ENCODE peak calls at places on chromosomes 13 and 19, in six cellular contexts. S is nephron progenitor cell; M is C1 segment of cervical spinal cord; B is central memory CD8-positive, alpha-beta T cell; P is MCF 10A; Z is fibroblast of pulmonary artery. R is an unnamed sample.

GRCh38 chr19:464146-464545 is 3.3 kb upstream of the SHC2 start:
- DNase-seq in S (no peak), M (no peak), B (no peak), P (no peak), Z (no peak), R (no peak)

GRCh38 chr13:77703426-77703825 is 5.9 kb downstream of the SLAIN1 start:
- DNase-seq in S (no peak), M (no peak), B (no peak), P (no peak), Z (no peak), R (no peak)

GRCh38 chr19:48391100-48392005 is at the start of gene KDELR1:
- DNase-seq in S (peak), M (peak), B (peak), P (peak), Z (peak), R (no peak)

GRCh38 chr13:23679214-23679613 is 109.0 kb downstream of the TNFRSF19 start:
- DNase-seq in S (no peak), M (no peak), B (no peak), P (peak), Z (peak), R (no peak)

GRCh38 chr13:30520571-30520970 is 54.8 kb upstream of the HMGB1 start:
- DNase-seq in S (no peak), M (no peak), B (no peak), P (peak), Z (peak), R (peak)

GRCh38 chr19:1261863-1262686 is 7.1 kb upstream of the CIRBP start:
- DNase-seq in S (no peak), M (no peak), B (no peak), P (peak), Z (no peak), R (no peak)

GRCh38 chr13:40969169-40969901 is 49.8 kb downstream of the ELF1 start:
- DNase-seq in S (no peak), M (no peak), B (no peak), P (no peak), Z (no peak), R (no peak)

GRCh38 chr19:11659612-11660011 is 62.3 kb downstream of the ZNF627 start:
- DNase-seq in S (no peak), M (no peak), B (no peak), P (no peak), Z (peak), R (peak)

GRCh38 chr19:49624967-49625910 is 14.7 kb downstream of the RRAS start:
- DNase-seq in S (no peak), M (no peak), B (no peak), P (no peak), Z (no peak), R (no peak)

GRCh38 chr13:71912524-71912923 is 45.5 kb upstream of the DACH1 start:
- DNase-seq in S (no peak), M (no peak), B (no peak), P (no peak), Z (no peak), R (peak)

GRCh38 chr13:73187106-73187505 is 128.3 kb downstream of the KLF5 start:
- DNase-seq in S (no peak), M (no peak), B (no peak), P (no peak), Z (peak), R (no peak)

R was measured in GM04504.